ENCODE peak calls at places on chromosomes 2 and 18, in four cellular contexts. X, V, R and O are unnamed samples.

GRCh38 chr18:57853133-57853532 is 50.0 kb upstream of the ATP8B1 start:
- DNase-seq in R (no peak), X (no peak), V (no peak), O (no peak)

GRCh38 chr2:149650006-149650405 is 62.4 kb upstream of the MMADHC start:
- DNase-seq in R (no peak), V (no peak), X (no peak), O (no peak)

GRCh38 chr18:59021500-59021899 is 118.2 kb upstream of the SEC11C start:
- DNase-seq in V (no peak), X (no peak), R (peak), O (no peak)

GRCh38 chr2:117983040-117983439 is 30.8 kb downstream of the CCDC93 start:
- DNase-seq in X (no peak), V (no peak), R (no peak), O (no peak)

GRCh38 chr2:37764739-37765138 is 93.3 kb upstream of the CDC42EP3 start:
- DNase-seq in X (no peak), R (no peak), V (no peak), O (no peak)

GRCh38 chr2:225334524-225334923 is 65.0 kb upstream of the NYAP2 start:
- DNase-seq in X (no peak), R (no peak), V (no peak), O (no peak)

GRCh38 chr2:73072416-73072815 is 904 bp upstream of the SFXN5 start:
- DNase-seq in X (no peak), R (no peak), V (no peak), O (no peak)

GRCh38 chr2:62787381-62787780 is 81.9 kb downstream of the EHBP1 start:
- DNase-seq in R (no peak), X (no peak), V (peak), O (no peak)

GRCh38 chr2:234492687-234493086 is 4.2 kb downstream of the ARL4C start:
- DNase-seq in X (no peak), R (no peak), V (no peak), O (no peak)

GRCh38 chr2:224433442-224433841 is 31.5 kb upstream of the FAM124B start:
- DNase-seq in R (no peak), V (no peak), X (no peak), O (no peak)

GRCh38 chr2:130814931-130815680 is 21.6 kb upstream of the ARHGEF4 start:
- DNase-seq in R (no peak), V (no peak), X (no peak), O (no peak)

GRCh38 chr2:69017080-69017479 is 4.1 kb downstream of the ANTXR1 start:
- DNase-seq in R (no peak), V (peak), X (no peak), O (no peak)

GRCh38 chr18:22946841-22947240 is 13.7 kb downstream of the RBBP8 start:
- DNase-seq in X (no peak), R (no peak), V (no peak), O (no peak)

GRCh38 chr2:113088173-113088992 is 20.6 kb downstream of the IL1F10 start:
- DNase-seq in V (no peak), X (no peak), R (no peak), O (no peak)

GRCh38 chr2:171513719-171514160 is 8.5 kb upstream of the CYBRD1 start:
- DNase-seq in X (no peak), R (no peak), V (no peak), O (no peak)

GRCh38 chr18:2222270-2223185 is 348.8 kb downstream of the METTL4 start:
- DNase-seq in X (no peak), V (peak), R (no peak), O (no peak)

GRCh38 chr2:217535940-217536339 is 466.9 kb downstream of the TNS1 start:
- DNase-seq in R (no peak), V (no peak), X (no peak), O (no peak)

GRCh38 chr2:96549967-96550786 is 13.6 kb downstream of the ARID5A start:
- DNase-seq in R (peak), X (no peak), V (peak), O (no peak)

GRCh38 chr18:48922801-48923730 is 27.7 kb downstream of the SMAD7 start:
- DNase-seq in V (peak), X (no peak), R (peak), O (peak)

GRCh38 chr2:110876167-110876999 is 144.0 kb downstream of the ACOXL start:
- DNase-seq in V (no peak), R (no peak), X (no peak), O (no peak)

GRCh38 chr2:237201461-237202287 is 116.0 kb downstream of the COPS8 start:
- DNase-seq in R (peak), V (peak), X (no peak), O (no peak)

GRCh38 chr18:10003866-10004265 is 90.0 kb downstream of the VAPA start:
- DNase-seq in X (no peak), R (no peak), V (no peak), O (no peak)

GRCh38 chr2:240919161-240919781 is 13.1 kb downstream of the CROCC2 start:
- DNase-seq in V (no peak), X (no peak), R (peak), O (peak)

GRCh38 chr2:9418746-9419145 is 4.6 kb downstream of the ITGB1BP1 start:
- DNase-seq in V (no peak), X (no peak), R (no peak), O (no peak)

GRCh38 chr2:42810971-42811865 is 18.8 kb upstream of the HAAO start:
- DNase-seq in V (peak), X (no peak), R (no peak), O (peak)

GRCh38 chr2:42812899-42813479 is 20.6 kb upstream of the HAAO start:
- DNase-seq in V (peak), R (no peak), X (no peak), O (no peak)

GRCh38 chr2:42815725-42816124 is 23.3 kb upstream of the HAAO start:
- DNase-seq in R (no peak), V (no peak), X (no peak), O (no peak)

GRCh38 chr2:42810126-42810970 is 18.0 kb upstream of the HAAO start:
- DNase-seq in V (peak), X (peak), R (peak), O (peak)

GRCh38 chr2:42813773-42814172 is 21.4 kb upstream of the HAAO start:
- DNase-seq in V (no peak), R (no peak), X (no peak), O (no peak)
- H3K4me3 ChIP-seq in V (no peak), R (no peak), X (no peak), O (no peak)

GRCh38 chr2:156706576-156706975 is 270.4 kb downstream of the GPD2 start:
- DNase-seq in X (no peak), R (no peak), V (no peak), O (no peak)
- H3K27ac ChIP-seq in X (no peak), R (no peak), V (no peak), O (no peak)

GRCh38 chr2:231099918-231100317 is 24.9 kb downstream of the HTR2B start:
- DNase-seq in X (no peak), V (no peak), R (no peak), O (no peak)
- TF ChIP-seq CTCF in X (no peak), V (no peak), R (no peak), O (no peak)

GRCh38 chr2:6074303-6074702 is 382.1 kb downstream of the SOX11 start:
- DNase-seq in X (no peak), R (no peak), V (no peak), O (no peak)

GRCh38 chr2:6072757-6073156 is 380.6 kb downstream of the SOX11 start:
- DNase-seq in V (no peak), X (no peak), R (no peak), O (no peak)

GRCh38 chr2:6071536-6071935 is 379.4 kb downstream of the SOX11 start:
- DNase-seq in X (no peak), R (no peak), V (no peak), O (no peak)

GRCh38 chr2:6077585-6077984 is 385.4 kb downstream of the SOX11 start:
- DNase-seq in R (no peak), X (no peak), V (no peak), O (no peak)

DNA sequence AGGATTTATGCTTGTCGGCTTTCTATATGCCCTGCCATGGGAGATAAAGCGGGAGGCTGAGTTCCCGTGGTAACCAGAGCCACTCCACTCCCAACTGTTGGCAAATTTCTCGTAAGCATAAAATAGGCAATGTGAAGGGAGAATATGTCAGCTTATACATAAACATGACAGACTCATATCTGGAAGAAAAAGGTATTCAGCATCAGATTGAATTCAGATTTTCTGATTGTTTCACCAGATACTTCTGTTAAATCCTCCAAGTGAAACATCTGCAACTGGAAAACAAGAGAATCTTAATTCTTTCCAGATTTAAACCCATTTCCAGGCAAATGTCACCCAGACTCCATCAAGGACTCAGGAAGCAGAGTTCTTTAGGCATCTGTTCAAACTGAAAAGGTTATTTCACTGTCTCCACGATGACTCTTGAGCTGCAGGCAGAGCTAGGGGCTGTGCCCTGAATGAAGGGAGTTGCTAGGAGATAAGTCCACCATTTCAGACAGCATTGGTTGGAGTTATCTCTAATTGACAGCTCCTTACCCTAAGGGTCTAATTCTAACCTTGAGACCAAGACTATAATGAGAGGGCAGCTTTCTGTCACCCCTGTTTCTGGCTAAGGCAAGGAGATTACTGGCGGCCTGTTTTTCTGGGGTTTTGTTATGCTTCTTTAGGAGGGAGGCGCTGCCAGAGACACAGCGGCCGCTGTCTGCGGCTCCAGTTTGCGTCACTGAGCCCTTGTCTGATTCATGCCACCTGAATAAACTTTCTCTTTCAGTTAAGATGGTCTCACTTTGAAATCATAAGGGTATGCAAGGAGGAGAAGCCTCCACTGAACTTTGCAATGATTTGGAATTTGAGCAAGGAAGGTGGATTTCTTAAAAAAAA is 381.3 kb downstream of the SOX11 start:
- DNase-seq in R (no peak), V (peak), X (no peak), O (no peak)
- H3K4me3 ChIP-seq in R (no peak), V (no peak), X (no peak), O (no peak)